ENCODE peak calls at places on chromosomes 5 and 9, in eight cellular contexts. One of them, this sample, is unnamed.

GRCh38 chr9:130421154-130421801 is 23.5 kb upstream of the ASS1 start:
- DNase-seq in WERI-Rb-1: no peak
- DNase-seq in MM.1S: no peak
- DNase-seq in right atrium auricular region: no peak
- DNase-seq in tibial artery: no peak
- DNase-seq in GM23248: no peak
- DNase-seq in CD8-positive, alpha-beta memory T cell: no peak
- DNase-seq in CD4-positive, alpha-beta memory T cell: no peak
- DNase-seq in this sample: peak; percentile 92

GRCh38 chr5:39519566-39520231 is 94.9 kb upstream of the DAB2 start:
- DNase-seq in WERI-Rb-1: no peak
- DNase-seq in MM.1S: peak; percentile 14
- DNase-seq in right atrium auricular region: no peak
- DNase-seq in tibial artery: no peak
- DNase-seq in GM23248: peak; percentile 61
- DNase-seq in CD8-positive, alpha-beta memory T cell: no peak
- DNase-seq in CD4-positive, alpha-beta memory T cell: no peak
- DNase-seq in this sample: no peak

GRCh38 chr9:88994820-88995180 is 3.5 kb downstream of the S1PR3 start:
- DNase-seq in WERI-Rb-1: no peak
- DNase-seq in MM.1S: no peak
- DNase-seq in right atrium auricular region: peak; percentile 54
- DNase-seq in tibial artery: peak; percentile 19
- DNase-seq in GM23248: peak; percentile 85
- DNase-seq in CD8-positive, alpha-beta memory T cell: no peak
- DNase-seq in CD4-positive, alpha-beta memory T cell: no peak
- DNase-seq in this sample: no peak

GRCh38 chr5:125521289-125521688 is 774.9 kb upstream of the ZNF608 start:
- DNase-seq in WERI-Rb-1: no peak
- DNase-seq in MM.1S: no peak
- DNase-seq in right atrium auricular region: no peak
- DNase-seq in tibial artery: no peak
- DNase-seq in GM23248: no peak
- DNase-seq in CD8-positive, alpha-beta memory T cell: no peak
- DNase-seq in CD4-positive, alpha-beta memory T cell: no peak
- DNase-seq in this sample: no peak

GRCh38 chr5:141637693-141638419 is 1.1 kb downstream of the RELL2 start:
- DNase-seq in WERI-Rb-1: peak; percentile 80
- DNase-seq in MM.1S: peak; percentile 48
- DNase-seq in right atrium auricular region: no peak
- DNase-seq in tibial artery: peak; percentile 49
- DNase-seq in GM23248: peak; percentile 66
- DNase-seq in CD8-positive, alpha-beta memory T cell: peak; percentile 66
- DNase-seq in CD4-positive, alpha-beta memory T cell: peak; percentile 48
- DNase-seq in this sample: peak; percentile 50

GRCh38 chr9:132806723-132807421 is 71.2 kb downstream of the AK8 start:
- DNase-seq in WERI-Rb-1: no peak
- DNase-seq in MM.1S: no peak
- DNase-seq in right atrium auricular region: peak; percentile 44
- DNase-seq in tibial artery: no peak
- DNase-seq in GM23248: no peak
- DNase-seq in CD8-positive, alpha-beta memory T cell: no peak
- DNase-seq in CD4-positive, alpha-beta memory T cell: no peak
- DNase-seq in this sample: peak; percentile 36

GRCh38 chr5:114192108-114192507 is 169.8 kb upstream of the KCNN2 start:
- DNase-seq in WERI-Rb-1: no peak
- DNase-seq in MM.1S: no peak
- DNase-seq in right atrium auricular region: no peak
- DNase-seq in tibial artery: no peak
- DNase-seq in GM23248: peak; percentile 3
- DNase-seq in CD8-positive, alpha-beta memory T cell: no peak
- DNase-seq in CD4-positive, alpha-beta memory T cell: no peak
- DNase-seq in this sample: no peak

GRCh38 chr9:33453286-33453882 is 6.0 kb upstream of the AQP3 start:
- DNase-seq in WERI-Rb-1: no peak
- DNase-seq in MM.1S: no peak
- DNase-seq in right atrium auricular region: no peak
- DNase-seq in tibial artery: no peak
- DNase-seq in GM23248: no peak
- DNase-seq in CD8-positive, alpha-beta memory T cell: no peak
- DNase-seq in CD4-positive, alpha-beta memory T cell: no peak
- DNase-seq in this sample: no peak

GRCh38 chr9:7119612-7120011 is 361.8 kb downstream of the KDM4C start:
- DNase-seq in WERI-Rb-1: no peak
- DNase-seq in MM.1S: no peak
- DNase-seq in right atrium auricular region: no peak
- DNase-seq in tibial artery: no peak
- DNase-seq in GM23248: no peak
- DNase-seq in CD8-positive, alpha-beta memory T cell: no peak
- DNase-seq in CD4-positive, alpha-beta memory T cell: no peak
- DNase-seq in this sample: no peak

GRCh38 chr9:8917978-8918739 is 1118.6 kb upstream of the DMAC1 start:
- DNase-seq in WERI-Rb-1: no peak
- DNase-seq in MM.1S: peak; percentile 84
- DNase-seq in right atrium auricular region: no peak
- DNase-seq in tibial artery: no peak
- DNase-seq in GM23248: no peak
- DNase-seq in CD8-positive, alpha-beta memory T cell: no peak
- DNase-seq in CD4-positive, alpha-beta memory T cell: no peak
- DNase-seq in this sample: no peak

GRCh38 chr5:38994329-38994927 is 79.8 kb downstream of the RICTOR start:
- DNase-seq in WERI-Rb-1: peak; percentile 43
- DNase-seq in MM.1S: peak; percentile 69
- DNase-seq in right atrium auricular region: no peak
- DNase-seq in tibial artery: no peak
- DNase-seq in GM23248: peak; percentile 83
- DNase-seq in CD8-positive, alpha-beta memory T cell: peak; percentile 13
- DNase-seq in CD4-positive, alpha-beta memory T cell: peak; percentile 38
- DNase-seq in this sample: no peak

GRCh38 chr5:181218795-181219124 is 4.3 kb upstream of the TRIM41 start:
- DNase-seq in WERI-Rb-1: no peak
- DNase-seq in MM.1S: peak; percentile 2
- DNase-seq in right atrium auricular region: no peak
- DNase-seq in tibial artery: no peak
- DNase-seq in GM23248: peak; percentile 61
- DNase-seq in CD8-positive, alpha-beta memory T cell: no peak
- DNase-seq in CD4-positive, alpha-beta memory T cell: no peak
- DNase-seq in this sample: no peak

GRCh38 chr5:124461857-124462423 is 284.5 kb downstream of the ZNF608 start:
- DNase-seq in WERI-Rb-1: no peak
- DNase-seq in MM.1S: no peak
- DNase-seq in right atrium auricular region: no peak
- DNase-seq in tibial artery: no peak
- DNase-seq in GM23248: no peak
- DNase-seq in CD8-positive, alpha-beta memory T cell: no peak
- DNase-seq in CD4-positive, alpha-beta memory T cell: no peak
- DNase-seq in this sample: no peak

GRCh38 chr5:58268263-58268662 is 191.6 kb downstream of the PLK2 start:
- DNase-seq in WERI-Rb-1: no peak
- DNase-seq in MM.1S: no peak
- DNase-seq in right atrium auricular region: no peak
- DNase-seq in tibial artery: no peak
- DNase-seq in GM23248: no peak
- DNase-seq in CD8-positive, alpha-beta memory T cell: no peak
- DNase-seq in CD4-positive, alpha-beta memory T cell: no peak
- DNase-seq in this sample: no peak

GRCh38 chr5:169169786-169170185 is 131.2 kb downstream of the SLIT3 start:
- DNase-seq in WERI-Rb-1: no peak
- DNase-seq in MM.1S: no peak
- DNase-seq in right atrium auricular region: no peak
- DNase-seq in tibial artery: no peak
- DNase-seq in GM23248: no peak
- DNase-seq in CD8-positive, alpha-beta memory T cell: no peak
- DNase-seq in CD4-positive, alpha-beta memory T cell: no peak
- DNase-seq in this sample: peak; percentile 11

GRCh38 chr5:179478624-179479023 is 71.7 kb upstream of the RUFY1 start:
- DNase-seq in WERI-Rb-1: no peak
- DNase-seq in MM.1S: no peak
- DNase-seq in right atrium auricular region: no peak
- DNase-seq in tibial artery: no peak
- DNase-seq in GM23248: no peak
- DNase-seq in CD8-positive, alpha-beta memory T cell: no peak
- DNase-seq in CD4-positive, alpha-beta memory T cell: no peak
- DNase-seq in this sample: no peak

GRCh38 chr5:180084638-180085561 is 13.3 kb upstream of the RNF130 start:
- DNase-seq in WERI-Rb-1: peak; percentile 36
- DNase-seq in MM.1S: peak; percentile 32
- DNase-seq in right atrium auricular region: peak; percentile 55
- DNase-seq in tibial artery: no peak
- DNase-seq in GM23248: no peak
- DNase-seq in CD8-positive, alpha-beta memory T cell: no peak
- DNase-seq in CD4-positive, alpha-beta memory T cell: no peak
- DNase-seq in this sample: no peak

GRCh38 chr5:104312481-104312880 is 749.9 kb upstream of the NUDT12 start:
- DNase-seq in WERI-Rb-1: no peak
- DNase-seq in MM.1S: no peak
- DNase-seq in right atrium auricular region: no peak
- DNase-seq in tibial artery: no peak
- DNase-seq in GM23248: no peak
- DNase-seq in CD8-positive, alpha-beta memory T cell: no peak
- DNase-seq in CD4-positive, alpha-beta memory T cell: no peak
- DNase-seq in this sample: no peak

GRCh38 chr5:112717506-112718082 is 20.1 kb upstream of the APC start:
- DNase-seq in WERI-Rb-1: no peak
- DNase-seq in MM.1S: no peak
- DNase-seq in right atrium auricular region: no peak
- DNase-seq in tibial artery: no peak
- DNase-seq in GM23248: no peak
- DNase-seq in CD8-positive, alpha-beta memory T cell: no peak
- DNase-seq in CD4-positive, alpha-beta memory T cell: no peak
- DNase-seq in this sample: no peak

GRCh38 chr9:25121811-25122210 is 556.4 kb downstream of the TUSC1 start:
- DNase-seq in WERI-Rb-1: no peak
- DNase-seq in MM.1S: no peak
- DNase-seq in right atrium auricular region: no peak
- DNase-seq in tibial artery: no peak
- DNase-seq in GM23248: no peak
- DNase-seq in CD8-positive, alpha-beta memory T cell: no peak
- DNase-seq in CD4-positive, alpha-beta memory T cell: no peak
- DNase-seq in this sample: no peak

GRCh38 chr5:124677376-124677998 is 69.0 kb downstream of the ZNF608 start:
- DNase-seq in WERI-Rb-1: no peak
- DNase-seq in MM.1S: no peak
- DNase-seq in right atrium auricular region: no peak
- DNase-seq in tibial artery: no peak
- DNase-seq in GM23248: no peak
- DNase-seq in CD8-positive, alpha-beta memory T cell: no peak
- DNase-seq in CD4-positive, alpha-beta memory T cell: no peak
- DNase-seq in this sample: peak; percentile 50

DNA sequence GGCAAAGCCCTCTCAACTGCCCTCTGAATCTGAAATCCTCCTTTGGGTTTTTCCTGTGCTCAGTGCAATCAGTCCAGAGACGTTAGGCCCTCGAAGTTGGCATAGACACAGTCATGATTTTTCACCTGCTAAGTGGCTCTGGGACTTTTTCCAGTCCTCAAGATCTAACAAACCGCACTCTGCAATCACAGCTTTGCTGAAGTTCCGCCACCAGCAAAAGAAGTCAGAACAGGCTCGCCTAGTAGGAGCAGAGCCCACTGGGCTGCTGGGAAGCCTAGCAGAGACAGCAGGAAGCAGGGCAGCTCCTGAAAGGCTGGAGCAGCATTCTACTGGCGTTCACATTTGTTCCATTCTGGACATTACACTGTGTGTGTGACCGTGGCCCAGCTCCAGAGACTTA is 222.8 kb upstream of the KIF2A start:
- DNase-seq in WERI-Rb-1: no peak
- DNase-seq in MM.1S: no peak
- DNase-seq in right atrium auricular region: no peak
- DNase-seq in tibial artery: no peak
- DNase-seq in GM23248: no peak
- DNase-seq in CD8-positive, alpha-beta memory T cell: no peak
- DNase-seq in CD4-positive, alpha-beta memory T cell: no peak
- DNase-seq in this sample: no peak
- H3K27ac ChIP-seq in WERI-Rb-1: no peak overlapping the region
- H3K27ac ChIP-seq in MM.1S: no peak overlapping the region
- H3K27ac ChIP-seq in right atrium auricular region: no peak overlapping the region
- H3K27ac ChIP-seq in tibial artery: no peak overlapping the region
- H3K27ac ChIP-seq in GM23248: no peak overlapping the region
- H3K27ac ChIP-seq in CD8-positive, alpha-beta memory T cell: no peak overlapping the region
- H3K27ac ChIP-seq in CD4-positive, alpha-beta memory T cell: no peak overlapping the region
- H3K27ac ChIP-seq in this sample: no peak overlapping the region

DNA sequence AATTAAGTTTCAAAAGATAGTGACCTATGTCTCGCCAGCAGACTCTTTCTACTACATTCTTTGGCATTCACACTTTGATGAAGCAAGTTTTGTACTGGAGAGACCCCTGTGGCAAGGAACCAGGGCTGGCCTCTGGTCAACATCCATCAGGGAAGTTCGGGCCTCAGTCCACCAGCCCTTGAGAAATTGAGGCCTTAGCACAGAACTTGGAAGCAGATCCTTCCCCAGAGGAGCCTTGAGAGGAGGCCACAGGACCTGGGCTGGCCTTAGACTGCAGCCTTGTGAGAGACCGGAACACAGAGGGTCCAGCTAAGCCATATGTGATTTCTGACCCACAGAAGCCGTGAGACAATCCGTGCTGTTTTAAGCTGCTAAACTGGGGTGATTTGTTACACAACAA is 317.9 kb downstream of the ZSWIM6 start:
- DNase-seq in WERI-Rb-1: no peak
- DNase-seq in MM.1S: no peak
- DNase-seq in right atrium auricular region: no peak
- DNase-seq in tibial artery: no peak
- DNase-seq in GM23248: no peak
- DNase-seq in CD8-positive, alpha-beta memory T cell: no peak
- DNase-seq in CD4-positive, alpha-beta memory T cell: no peak
- DNase-seq in this sample: no peak
- H3K27me3 ChIP-seq in WERI-Rb-1: peaks cover 10% of the 10 kb centered on the region
- H3K27me3 ChIP-seq in MM.1S: no peaks in the 10 kb centered on the region
- H3K27me3 ChIP-seq in right atrium auricular region: no peaks in the 10 kb centered on the region
- H3K27me3 ChIP-seq in tibial artery: no peaks in the 10 kb centered on the region
- H3K27me3 ChIP-seq in GM23248: peaks cover 11% of the 10 kb centered on the region
- H3K27me3 ChIP-seq in CD8-positive, alpha-beta memory T cell: no peaks in the 10 kb centered on the region
- H3K27me3 ChIP-seq in CD4-positive, alpha-beta memory T cell: no peaks in the 10 kb centered on the region
- H3K27me3 ChIP-seq in this sample: no peaks in the 10 kb centered on the region

GRCh38 chr5:98016771-98017170 is 756.7 kb upstream of the RGMB start:
- DNase-seq in WERI-Rb-1: no peak
- DNase-seq in MM.1S: no peak
- DNase-seq in right atrium auricular region: no peak
- DNase-seq in tibial artery: no peak
- DNase-seq in GM23248: peak; percentile 2
- DNase-seq in CD8-positive, alpha-beta memory T cell: no peak
- DNase-seq in CD4-positive, alpha-beta memory T cell: no peak
- DNase-seq in this sample: no peak
- H3K9me3 ChIP-seq in WERI-Rb-1: no peaks in the 10 kb centered on the region
- H3K9me3 ChIP-seq in MM.1S: no peaks in the 10 kb centered on the region
- H3K9me3 ChIP-seq in right atrium auricular region: no peaks in the 10 kb centered on the region
- H3K9me3 ChIP-seq in tibial artery: no peaks in the 10 kb centered on the region
- H3K9me3 ChIP-seq in GM23248: no peaks in the 10 kb centered on the region
- H3K9me3 ChIP-seq in CD8-positive, alpha-beta memory T cell: no peaks in the 10 kb centered on the region
- H3K9me3 ChIP-seq in CD4-positive, alpha-beta memory T cell: no peaks in the 10 kb centered on the region
- H3K9me3 ChIP-seq in this sample: no peaks in the 10 kb centered on the region

DNA sequence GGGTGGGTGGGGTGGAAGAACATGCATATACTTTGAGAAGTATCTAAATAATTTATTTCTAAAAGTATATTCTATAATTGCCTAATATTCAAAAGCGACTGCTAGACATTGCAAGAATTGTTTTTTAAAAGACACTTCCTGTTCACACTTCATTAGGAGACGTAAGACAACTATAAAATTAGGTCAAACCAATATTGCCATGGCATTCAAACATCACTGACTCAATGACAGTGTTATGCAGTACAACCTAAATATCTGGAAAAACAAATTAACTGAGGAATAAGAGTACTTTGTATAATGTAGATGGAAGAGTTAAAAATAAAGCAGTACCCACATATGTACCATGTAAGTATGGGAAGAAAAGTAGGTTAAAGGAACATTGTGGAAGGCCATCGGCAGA is 4.5 kb downstream of the CCNH start:
- DNase-seq in WERI-Rb-1: no peak
- DNase-seq in MM.1S: no peak
- DNase-seq in right atrium auricular region: no peak
- DNase-seq in tibial artery: no peak
- DNase-seq in GM23248: no peak
- DNase-seq in CD8-positive, alpha-beta memory T cell: no peak
- DNase-seq in CD4-positive, alpha-beta memory T cell: peak; percentile 29
- DNase-seq in this sample: no peak
- H3K27ac ChIP-seq in WERI-Rb-1: no peak overlapping the region
- H3K27ac ChIP-seq in MM.1S: no peak overlapping the region
- H3K27ac ChIP-seq in right atrium auricular region: no peak overlapping the region
- H3K27ac ChIP-seq in tibial artery: no peak overlapping the region
- H3K27ac ChIP-seq in GM23248: no peak overlapping the region
- H3K27ac ChIP-seq in CD8-positive, alpha-beta memory T cell: peak overlapping the region; percentile 76
- H3K27ac ChIP-seq in CD4-positive, alpha-beta memory T cell: peak overlapping the region; percentile 51
- H3K27ac ChIP-seq in this sample: no peak overlapping the region

This sample was measured in SJCRH30.